ENCODE peak calls at places on chromosomes 2 and 18, in six cellular contexts. One of them, this sample, is unnamed.

GRCh38 chr2:112891333-112891950 is 19.5 kb upstream of the IL37 start:
- DNase-seq in HepG2: no peak
- DNase-seq in heart left ventricle: no peak
- DNase-seq in tibial nerve: no peak
- DNase-seq in H9: no peak
- DNase-seq in left lung: no peak
- DNase-seq in this sample: no peak

GRCh38 chr2:124683536-124684407 is 658.7 kb downstream of the CNTNAP5 start:
- DNase-seq in HepG2: no peak
- DNase-seq in H9: no peak
- DNase-seq in heart left ventricle: no peak
- DNase-seq in tibial nerve: no peak
- DNase-seq in left lung: no peak
- DNase-seq in this sample: no peak

GRCh38 chr2:172462393-172463381 is 35.3 kb downstream of the ITGA6 start:
- DNase-seq in left lung: no peak
- DNase-seq in heart left ventricle: no peak
- DNase-seq in H9: no peak
- DNase-seq in tibial nerve: no peak
- DNase-seq in HepG2: no peak
- DNase-seq in this sample: no peak

GRCh38 chr18:58819051-58819450 is 45.6 kb upstream of the ZNF532 start:
- DNase-seq in left lung: no peak
- DNase-seq in H9: no peak
- DNase-seq in heart left ventricle: no peak
- DNase-seq in tibial nerve: no peak
- DNase-seq in HepG2: no peak
- DNase-seq in this sample: no peak

GRCh38 chr2:176130153-176130916 is 830 bp downstream of the HOXD8 start:
- DNase-seq in H9: peak; percentile 58
- DNase-seq in tibial nerve: no peak
- DNase-seq in HepG2: no peak
- DNase-seq in heart left ventricle: no peak
- DNase-seq in left lung: no peak
- DNase-seq in this sample: no peak

GRCh38 chr2:111042261-111042660 is 78.5 kb upstream of the BCL2L11 start:
- DNase-seq in left lung: no peak
- DNase-seq in heart left ventricle: no peak
- DNase-seq in H9: no peak
- DNase-seq in tibial nerve: no peak
- DNase-seq in HepG2: no peak
- DNase-seq in this sample: no peak

GRCh38 chr2:183209395-183210028 is 85.3 kb downstream of the NUP35 start:
- DNase-seq in tibial nerve: no peak
- DNase-seq in left lung: no peak
- DNase-seq in H9: no peak
- DNase-seq in heart left ventricle: no peak
- DNase-seq in HepG2: no peak
- DNase-seq in this sample: no peak

GRCh38 chr2:118774458-118775133 is 72.9 kb downstream of the EN1 start:
- DNase-seq in heart left ventricle: peak; percentile 33
- DNase-seq in H9: peak; percentile 75
- DNase-seq in left lung: peak; percentile 39
- DNase-seq in HepG2: no peak
- DNase-seq in tibial nerve: no peak
- DNase-seq in this sample: peak; percentile 84

GRCh38 chr2:60295591-60295962 is 257.9 kb downstream of the BCL11A start:
- DNase-seq in left lung: no peak
- DNase-seq in tibial nerve: no peak
- DNase-seq in HepG2: no peak
- DNase-seq in H9: peak; percentile 64
- DNase-seq in heart left ventricle: no peak
- DNase-seq in this sample: no peak

GRCh38 chr2:136653836-136654235 is 111.5 kb upstream of the THSD7B start:
- DNase-seq in tibial nerve: no peak
- DNase-seq in left lung: no peak
- DNase-seq in H9: no peak
- DNase-seq in heart left ventricle: peak; percentile 33
- DNase-seq in HepG2: no peak
- DNase-seq in this sample: no peak

GRCh38 chr18:31701752-31702151 is 17.4 kb upstream of the B4GALT6 start:
- DNase-seq in heart left ventricle: no peak
- DNase-seq in HepG2: no peak
- DNase-seq in left lung: no peak
- DNase-seq in H9: no peak
- DNase-seq in tibial nerve: no peak
- DNase-seq in this sample: no peak

GRCh38 chr2:27093430-27094352 is 7.1 kb downstream of the KHK start:
- DNase-seq in HepG2: peak; percentile 94
- DNase-seq in tibial nerve: no peak
- DNase-seq in left lung: no peak
- DNase-seq in H9: no peak
- DNase-seq in heart left ventricle: no peak
- DNase-seq in this sample: peak; percentile 59

GRCh38 chr2:154439156-154439555 is 259.3 kb upstream of the KCNJ3 start:
- DNase-seq in left lung: no peak
- DNase-seq in H9: no peak
- DNase-seq in tibial nerve: no peak
- DNase-seq in HepG2: peak; percentile 13
- DNase-seq in heart left ventricle: no peak
- DNase-seq in this sample: no peak

GRCh38 chr2:160652236-160652635 is 158.6 kb upstream of the RBMS1 start:
- DNase-seq in HepG2: no peak
- DNase-seq in left lung: peak; percentile 46
- DNase-seq in heart left ventricle: peak; percentile 42
- DNase-seq in H9: no peak
- DNase-seq in tibial nerve: no peak
- DNase-seq in this sample: peak; percentile 68

GRCh38 chr18:10213526-10213925 is 240.9 kb upstream of the APCDD1 start:
- DNase-seq in left lung: no peak
- DNase-seq in H9: no peak
- DNase-seq in HepG2: no peak
- DNase-seq in tibial nerve: no peak
- DNase-seq in heart left ventricle: no peak
- DNase-seq in this sample: no peak

GRCh38 chr2:200625958-200626363 is 40.1 kb downstream of the AOX1 start:
- DNase-seq in tibial nerve: no peak
- DNase-seq in heart left ventricle: no peak
- DNase-seq in left lung: no peak
- DNase-seq in HepG2: no peak
- DNase-seq in H9: no peak
- DNase-seq in this sample: no peak

GRCh38 chr2:44692821-44693220 is 248.7 kb upstream of the SIX3 start:
- DNase-seq in heart left ventricle: no peak
- DNase-seq in tibial nerve: no peak
- DNase-seq in left lung: no peak
- DNase-seq in H9: no peak
- DNase-seq in HepG2: no peak
- DNase-seq in this sample: no peak

GRCh38 chr18:4987452-4988405 is 209.3 kb downstream of the AKAIN1 start:
- DNase-seq in HepG2: no peak
- DNase-seq in H9: peak; percentile 51
- DNase-seq in heart left ventricle: peak; percentile 15
- DNase-seq in tibial nerve: no peak
- DNase-seq in left lung: no peak
- DNase-seq in this sample: no peak

GRCh38 chr2:235343869-235344268 is 150.0 kb upstream of the AGAP1 start:
- DNase-seq in H9: no peak
- DNase-seq in heart left ventricle: no peak
- DNase-seq in left lung: no peak
- DNase-seq in tibial nerve: no peak
- DNase-seq in HepG2: no peak
- DNase-seq in this sample: no peak

GRCh38 chr18:5068856-5069255 is 128.2 kb downstream of the AKAIN1 start:
- DNase-seq in heart left ventricle: no peak
- DNase-seq in tibial nerve: no peak
- DNase-seq in HepG2: no peak
- DNase-seq in left lung: no peak
- DNase-seq in H9: no peak
- DNase-seq in this sample: no peak

GRCh38 chr2:197677483-197677882 is 2.1 kb upstream of the RFTN2 start:
- DNase-seq in left lung: no peak
- DNase-seq in tibial nerve: no peak
- DNase-seq in H9: no peak
- DNase-seq in HepG2: no peak
- DNase-seq in heart left ventricle: no peak
- DNase-seq in this sample: no peak

GRCh38 chr2:241852116-241852980 is 6.3 kb downstream of the PDCD1 start:
- DNase-seq in HepG2: no peak
- DNase-seq in heart left ventricle: no peak
- DNase-seq in left lung: no peak
- DNase-seq in tibial nerve: peak; percentile 12
- DNase-seq in H9: peak; percentile 22
- DNase-seq in this sample: peak; percentile 53

GRCh38 chr2:118589726-118590125 is 257.7 kb downstream of the EN1 start:
- DNase-seq in HepG2: no peak
- DNase-seq in heart left ventricle: no peak
- DNase-seq in H9: peak; percentile 34
- DNase-seq in tibial nerve: no peak
- DNase-seq in left lung: no peak
- DNase-seq in this sample: no peak

GRCh38 chr2:219296631-219297391 is 12.4 kb downstream of the PTPRN start:
- DNase-seq in heart left ventricle: no peak
- DNase-seq in left lung: no peak
- DNase-seq in tibial nerve: no peak
- DNase-seq in H9: no peak
- DNase-seq in HepG2: no peak
- DNase-seq in this sample: no peak

GRCh38 chr2:10560626-10561025 is 112.5 kb upstream of the ODC1 start:
- DNase-seq in left lung: no peak
- DNase-seq in H9: no peak
- DNase-seq in HepG2: no peak
- DNase-seq in tibial nerve: no peak
- DNase-seq in heart left ventricle: no peak
- DNase-seq in this sample: no peak

GRCh38 chr18:47247036-47247832 is 4.2 kb downstream of the SKOR2 start:
- DNase-seq in left lung: no peak
- DNase-seq in H9: peak; percentile 75
- DNase-seq in HepG2: no peak
- DNase-seq in heart left ventricle: no peak
- DNase-seq in tibial nerve: no peak
- DNase-seq in this sample: no peak

GRCh38 chr2:177783835-177784448 is 288.6 kb downstream of the PDE11A start:
- DNase-seq in tibial nerve: no peak
- DNase-seq in heart left ventricle: no peak
- DNase-seq in left lung: no peak
- DNase-seq in H9: no peak
- DNase-seq in HepG2: no peak
- DNase-seq in this sample: no peak

GRCh38 chr2:165371356-165371755 is 98.1 kb upstream of the CSRNP3 start:
- DNase-seq in heart left ventricle: no peak
- DNase-seq in tibial nerve: no peak
- DNase-seq in H9: peak; percentile 39
- DNase-seq in HepG2: no peak
- DNase-seq in left lung: peak; percentile 32
- DNase-seq in this sample: no peak

GRCh38 chr2:69192176-69192945 is 179.4 kb downstream of the ANTXR1 start:
- DNase-seq in H9: no peak
- DNase-seq in left lung: no peak
- DNase-seq in tibial nerve: no peak
- DNase-seq in HepG2: no peak
- DNase-seq in heart left ventricle: no peak
- DNase-seq in this sample: no peak

GRCh38 chr2:239393401-239393940 is 7.3 kb downstream of the HDAC4 start:
- DNase-seq in H9: no peak
- DNase-seq in heart left ventricle: peak; percentile 81
- DNase-seq in left lung: no peak
- DNase-seq in tibial nerve: peak; percentile 14
- DNase-seq in HepG2: no peak
- DNase-seq in this sample: peak; percentile 83

DNA sequence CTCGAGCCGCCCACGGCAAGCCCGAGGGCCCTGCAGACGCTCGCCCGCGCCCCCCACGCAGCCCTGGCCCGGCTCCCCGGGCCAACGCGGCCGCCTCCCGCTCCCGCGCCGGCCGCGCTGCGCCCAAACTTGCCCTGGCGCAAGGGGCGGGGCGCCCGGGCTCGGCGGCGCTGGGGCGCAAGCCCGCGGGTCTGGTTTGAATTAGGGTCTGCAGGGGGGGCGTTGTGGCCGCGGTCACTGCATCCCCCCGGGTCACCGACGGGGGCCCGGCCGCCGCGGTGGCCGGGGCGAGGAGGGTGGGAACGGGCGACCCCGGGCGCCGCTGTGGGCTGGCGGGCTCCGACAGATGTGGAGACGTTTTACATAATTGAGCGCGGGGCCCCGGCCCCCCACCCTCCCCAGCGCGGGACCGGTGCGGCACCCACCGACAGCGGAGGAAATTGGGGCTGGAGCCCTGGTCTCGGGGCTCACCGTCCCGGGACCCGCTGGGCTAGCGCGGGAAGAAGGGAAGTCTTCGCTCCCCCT is 677 bp downstream of the SDC1 start:
- DNase-seq in left lung: no peak
- DNase-seq in HepG2: no peak
- DNase-seq in H9: no peak
- DNase-seq in tibial nerve: no peak
- DNase-seq in heart left ventricle: no peak
- DNase-seq in this sample: no peak
- H3K27ac ChIP-seq in left lung: peak overlapping the region; percentile 70
- H3K27ac ChIP-seq in HepG2: peak overlapping the region; percentile 73
- H3K27ac ChIP-seq in H9: no peak overlapping the region
- H3K27ac ChIP-seq in tibial nerve: no peak overlapping the region
- H3K27ac ChIP-seq in heart left ventricle: no peak overlapping the region
- H3K27ac ChIP-seq in this sample: no peak overlapping the region

GRCh38 chr18:77137851-77138250 is 5.3 kb upstream of the MBP start:
- DNase-seq in H9: no peak
- DNase-seq in heart left ventricle: no peak
- DNase-seq in HepG2: no peak
- DNase-seq in left lung: peak; percentile 27
- DNase-seq in tibial nerve: no peak
- DNase-seq in this sample: no peak
- H3K4me1 ChIP-seq in H9: no peaks in the 10 kb centered on the region
- H3K4me1 ChIP-seq in heart left ventricle: peaks cover 28% of the 10 kb centered on the region
- H3K4me1 ChIP-seq in HepG2: peaks cover 22% of the 10 kb centered on the region
- H3K4me1 ChIP-seq in left lung: peaks cover 38% of the 10 kb centered on the region
- H3K4me1 ChIP-seq in tibial nerve: peaks cover 7% of the 10 kb centered on the region
- H3K4me1 ChIP-seq in this sample: no peaks in the 10 kb centered on the region

GRCh38 chr2:207139551-207139950 is 26.2 kb downstream of the KLF7 start:
- DNase-seq in HepG2: no peak
- DNase-seq in tibial nerve: no peak
- DNase-seq in H9: no peak
- DNase-seq in heart left ventricle: no peak
- DNase-seq in left lung: no peak
- DNase-seq in this sample: no peak
- H3K27ac ChIP-seq in HepG2: no peak overlapping the region
- H3K27ac ChIP-seq in tibial nerve: peak overlapping the region; percentile 92
- H3K27ac ChIP-seq in H9: no peak overlapping the region
- H3K27ac ChIP-seq in heart left ventricle: no peak overlapping the region
- H3K27ac ChIP-seq in left lung: peak overlapping the region; percentile 94
- H3K27ac ChIP-seq in this sample: peak overlapping the region; percentile 43

DNA sequence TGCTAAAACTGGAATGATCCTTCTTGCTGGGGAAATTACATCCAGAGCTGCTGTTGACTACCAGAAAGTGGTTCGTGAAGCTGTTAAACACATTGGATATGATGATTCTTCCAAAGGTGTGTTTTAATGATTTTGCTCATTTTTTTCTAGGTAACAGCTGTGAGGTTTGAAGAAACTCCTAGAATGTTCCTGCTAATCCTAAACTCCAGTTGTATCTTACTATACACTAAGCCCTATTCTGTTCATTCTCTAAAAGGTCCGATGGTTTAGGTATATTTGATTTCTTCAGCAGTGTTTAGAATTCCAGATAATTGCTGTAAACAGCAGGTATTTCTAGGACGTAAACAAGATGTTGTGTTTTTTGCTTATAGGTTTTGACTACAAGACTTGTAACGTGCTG is 2.3 kb downstream of the MAT2A start:
- DNase-seq in tibial nerve: no peak
- DNase-seq in HepG2: no peak
- DNase-seq in H9: no peak
- DNase-seq in heart left ventricle: no peak
- DNase-seq in left lung: no peak
- DNase-seq in this sample: no peak
- H3K4me1 ChIP-seq in tibial nerve: peaks cover 25% of the 10 kb centered on the region
- H3K4me1 ChIP-seq in HepG2: peaks cover 44% of the 10 kb centered on the region
- H3K4me1 ChIP-seq in H9: peaks cover 2% of the 10 kb centered on the region
- H3K4me1 ChIP-seq in heart left ventricle: peaks cover 56% of the 10 kb centered on the region
- H3K4me1 ChIP-seq in left lung: peaks cover 61% of the 10 kb centered on the region
- H3K4me1 ChIP-seq in this sample: no peaks in the 10 kb centered on the region

This sample was measured in aorta.